ENCODE peak calls at places on chromosomes 12 and 14, in nine cellular contexts. One of them, this sample, is unnamed.
A peak's percentile ranks its signal among the peaks of the same experiment; 100 is the strongest.

GRCh38 chr14:29930283-29930682 is 2.6 kb upstream of the PRKD1 start:
- DNase-seq in GM23248: peak; percentile 83
- DNase-seq in WERI-Rb-1: no peak
- DNase-seq in stimulated activated naive CD4-positive, alpha-beta T cell: no peak
- DNase-seq in AML-193: no peak
- DNase-seq in skeletal muscle cell: no peak
- DNase-seq in colonic mucosa: no peak
- DNase-seq in GDM1: no peak
- DNase-seq in Calu3: no peak
- DNase-seq in this sample: no peak

GRCh38 chr12:13046914-13047472 is 2.8 kb downstream of the FAM234B start:
- DNase-seq in Calu3: no peak
- DNase-seq in AML-193: no peak
- DNase-seq in WERI-Rb-1: no peak
- DNase-seq in stimulated activated naive CD4-positive, alpha-beta T cell: no peak
- DNase-seq in colonic mucosa: no peak
- DNase-seq in GM23248: no peak
- DNase-seq in skeletal muscle cell: no peak
- DNase-seq in GDM1: no peak
- DNase-seq in this sample: no peak

GRCh38 chr14:89469210-89470198 is 52.5 kb upstream of the FOXN3 start:
- DNase-seq in AML-193: no peak
- DNase-seq in colonic mucosa: no peak
- DNase-seq in Calu3: no peak
- DNase-seq in GM23248: no peak
- DNase-seq in stimulated activated naive CD4-positive, alpha-beta T cell: no peak
- DNase-seq in skeletal muscle cell: no peak
- DNase-seq in GDM1: no peak
- DNase-seq in WERI-Rb-1: no peak
- DNase-seq in this sample: no peak

GRCh38 chr12:19382111-19382526 is 57.2 kb upstream of the AEBP2 start:
- DNase-seq in colonic mucosa: no peak
- DNase-seq in Calu3: peak; percentile 65
- DNase-seq in stimulated activated naive CD4-positive, alpha-beta T cell: no peak
- DNase-seq in WERI-Rb-1: no peak
- DNase-seq in skeletal muscle cell: peak; percentile 76
- DNase-seq in GM23248: peak; percentile 82
- DNase-seq in AML-193: no peak
- DNase-seq in GDM1: no peak
- DNase-seq in this sample: no peak

GRCh38 chr12:6215120-6215807 is 15.1 kb downstream of the CD9 start:
- DNase-seq in GDM1: no peak
- DNase-seq in Calu3: peak; percentile 42
- DNase-seq in colonic mucosa: no peak
- DNase-seq in GM23248: no peak
- DNase-seq in skeletal muscle cell: no peak
- DNase-seq in stimulated activated naive CD4-positive, alpha-beta T cell: no peak
- DNase-seq in AML-193: no peak
- DNase-seq in WERI-Rb-1: no peak
- DNase-seq in this sample: no peak

GRCh38 chr14:70045715-70046535 is 142.8 kb downstream of the SLC8A3 start:
- DNase-seq in AML-193: no peak
- DNase-seq in WERI-Rb-1: peak; percentile 82
- DNase-seq in colonic mucosa: peak; percentile 85
- DNase-seq in GM23248: peak; percentile 63
- DNase-seq in stimulated activated naive CD4-positive, alpha-beta T cell: no peak
- DNase-seq in Calu3: peak; percentile 90
- DNase-seq in skeletal muscle cell: no peak
- DNase-seq in GDM1: no peak
- DNase-seq in this sample: peak; percentile 51

GRCh38 chr12:5244513-5244972 is 187.4 kb upstream of the NTF3 start:
- DNase-seq in colonic mucosa: peak; percentile 64
- DNase-seq in Calu3: no peak
- DNase-seq in stimulated activated naive CD4-positive, alpha-beta T cell: no peak
- DNase-seq in WERI-Rb-1: no peak
- DNase-seq in GM23248: no peak
- DNase-seq in GDM1: no peak
- DNase-seq in AML-193: no peak
- DNase-seq in skeletal muscle cell: no peak
- DNase-seq in this sample: no peak

GRCh38 chr14:85421166-85421877 is 108.6 kb upstream of the FLRT2 start:
- DNase-seq in Calu3: no peak
- DNase-seq in colonic mucosa: no peak
- DNase-seq in skeletal muscle cell: peak; percentile 85
- DNase-seq in GM23248: peak; percentile 93
- DNase-seq in AML-193: peak; percentile 32
- DNase-seq in WERI-Rb-1: no peak
- DNase-seq in stimulated activated naive CD4-positive, alpha-beta T cell: no peak
- DNase-seq in GDM1: no peak
- DNase-seq in this sample: no peak

GRCh38 chr12:98274430-98275130 is 240.8 kb upstream of the TMPO start:
- DNase-seq in Calu3: no peak
- DNase-seq in stimulated activated naive CD4-positive, alpha-beta T cell: no peak
- DNase-seq in GM23248: no peak
- DNase-seq in skeletal muscle cell: no peak
- DNase-seq in WERI-Rb-1: no peak
- DNase-seq in AML-193: no peak
- DNase-seq in GDM1: no peak
- DNase-seq in colonic mucosa: no peak
- DNase-seq in this sample: no peak

GRCh38 chr14:77022219-77022852 is 6.2 kb downstream of the IRF2BPL start:
- DNase-seq in GDM1: no peak
- DNase-seq in GM23248: no peak
- DNase-seq in skeletal muscle cell: no peak
- DNase-seq in AML-193: no peak
- DNase-seq in stimulated activated naive CD4-positive, alpha-beta T cell: no peak
- DNase-seq in colonic mucosa: peak; percentile 72
- DNase-seq in Calu3: no peak
- DNase-seq in WERI-Rb-1: no peak
- DNase-seq in this sample: no peak

GRCh38 chr12:48221645-48222044 is 18.6 kb upstream of the OR10AD1 start:
- DNase-seq in GDM1: no peak
- DNase-seq in Calu3: no peak
- DNase-seq in stimulated activated naive CD4-positive, alpha-beta T cell: no peak
- DNase-seq in colonic mucosa: no peak
- DNase-seq in WERI-Rb-1: no peak
- DNase-seq in GM23248: no peak
- DNase-seq in AML-193: no peak
- DNase-seq in skeletal muscle cell: no peak
- DNase-seq in this sample: no peak

GRCh38 chr12:15404485-15404884 is 82.2 kb downstream of the PTPRO start:
- DNase-seq in GDM1: no peak
- DNase-seq in AML-193: no peak
- DNase-seq in stimulated activated naive CD4-positive, alpha-beta T cell: no peak
- DNase-seq in Calu3: no peak
- DNase-seq in colonic mucosa: no peak
- DNase-seq in skeletal muscle cell: peak; percentile 22
- DNase-seq in GM23248: peak; percentile 50
- DNase-seq in WERI-Rb-1: no peak
- DNase-seq in this sample: no peak

GRCh38 chr12:50203691-50204090 is 36.5 kb upstream of the CERS5 start:
- DNase-seq in GDM1: no peak
- DNase-seq in GM23248: no peak
- DNase-seq in colonic mucosa: no peak
- DNase-seq in skeletal muscle cell: no peak
- DNase-seq in stimulated activated naive CD4-positive, alpha-beta T cell: no peak
- DNase-seq in AML-193: no peak
- DNase-seq in Calu3: no peak
- DNase-seq in WERI-Rb-1: no peak
- DNase-seq in this sample: no peak

GRCh38 chr12:129530517-129530916 is 373.3 kb downstream of the TMEM132D start:
- DNase-seq in stimulated activated naive CD4-positive, alpha-beta T cell: no peak
- DNase-seq in skeletal muscle cell: no peak
- DNase-seq in WERI-Rb-1: no peak
- DNase-seq in GM23248: no peak
- DNase-seq in Calu3: no peak
- DNase-seq in AML-193: no peak
- DNase-seq in GDM1: no peak
- DNase-seq in colonic mucosa: no peak
- DNase-seq in this sample: no peak

GRCh38 chr14:75450381-75451276 is 22.8 kb downstream of the JDP2 start:
- DNase-seq in GDM1: no peak
- DNase-seq in colonic mucosa: peak; percentile 82
- DNase-seq in Calu3: peak; percentile 70
- DNase-seq in AML-193: no peak
- DNase-seq in GM23248: peak; percentile 56
- DNase-seq in WERI-Rb-1: no peak
- DNase-seq in stimulated activated naive CD4-positive, alpha-beta T cell: no peak
- DNase-seq in skeletal muscle cell: no peak
- DNase-seq in this sample: peak; percentile 54

GRCh38 chr12:38669530-38669929 is 235.9 kb downstream of the CPNE8 start:
- DNase-seq in GDM1: peak; percentile 0
- DNase-seq in Calu3: no peak
- DNase-seq in stimulated activated naive CD4-positive, alpha-beta T cell: no peak
- DNase-seq in skeletal muscle cell: no peak
- DNase-seq in GM23248: no peak
- DNase-seq in colonic mucosa: no peak
- DNase-seq in WERI-Rb-1: no peak
- DNase-seq in AML-193: no peak
- DNase-seq in this sample: no peak

GRCh38 chr14:100601064-100601463 is 13.8 kb upstream of the BEGAIN start:
- DNase-seq in stimulated activated naive CD4-positive, alpha-beta T cell: no peak
- DNase-seq in colonic mucosa: no peak
- DNase-seq in skeletal muscle cell: no peak
- DNase-seq in GM23248: no peak
- DNase-seq in Calu3: no peak
- DNase-seq in WERI-Rb-1: no peak
- DNase-seq in AML-193: no peak
- DNase-seq in GDM1: no peak
- DNase-seq in this sample: no peak

GRCh38 chr12:102314821-102315220 is 117.2 kb upstream of the PMCH start:
- DNase-seq in GDM1: no peak
- DNase-seq in AML-193: no peak
- DNase-seq in colonic mucosa: no peak
- DNase-seq in stimulated activated naive CD4-positive, alpha-beta T cell: no peak
- DNase-seq in WERI-Rb-1: no peak
- DNase-seq in Calu3: no peak
- DNase-seq in skeletal muscle cell: no peak
- DNase-seq in GM23248: no peak
- DNase-seq in this sample: no peak

GRCh38 chr12:67056329-67056728 is 212.8 kb upstream of the CAND1 start:
- DNase-seq in GM23248: no peak
- DNase-seq in WERI-Rb-1: no peak
- DNase-seq in AML-193: no peak
- DNase-seq in Calu3: no peak
- DNase-seq in colonic mucosa: no peak
- DNase-seq in GDM1: no peak
- DNase-seq in stimulated activated naive CD4-positive, alpha-beta T cell: no peak
- DNase-seq in skeletal muscle cell: no peak
- DNase-seq in this sample: no peak

GRCh38 chr14:105330491-105330895 is 15.9 kb downstream of the PACS2 start:
- DNase-seq in skeletal muscle cell: no peak
- DNase-seq in Calu3: peak; percentile 17
- DNase-seq in stimulated activated naive CD4-positive, alpha-beta T cell: no peak
- DNase-seq in GDM1: no peak
- DNase-seq in colonic mucosa: no peak
- DNase-seq in WERI-Rb-1: no peak
- DNase-seq in GM23248: peak; percentile 90
- DNase-seq in AML-193: no peak
- DNase-seq in this sample: no peak

GRCh38 chr12:117724545-117724944 is 244.2 kb downstream of the KSR2 start:
- DNase-seq in GDM1: no peak
- DNase-seq in colonic mucosa: no peak
- DNase-seq in skeletal muscle cell: no peak
- DNase-seq in AML-193: no peak
- DNase-seq in GM23248: peak; percentile 13
- DNase-seq in Calu3: no peak
- DNase-seq in stimulated activated naive CD4-positive, alpha-beta T cell: no peak
- DNase-seq in WERI-Rb-1: no peak
- DNase-seq in this sample: no peak

GRCh38 chr14:104602933-104603325 is 1.6 kb downstream of the TMEM179 start:
- DNase-seq in stimulated activated naive CD4-positive, alpha-beta T cell: no peak
- DNase-seq in GDM1: no peak
- DNase-seq in WERI-Rb-1: no peak
- DNase-seq in skeletal muscle cell: no peak
- DNase-seq in AML-193: no peak
- DNase-seq in colonic mucosa: no peak
- DNase-seq in GM23248: no peak
- DNase-seq in Calu3: no peak
- DNase-seq in this sample: no peak

GRCh38 chr14:101554991-101555668 is 6.2 kb upstream of the DIO3 start:
- DNase-seq in AML-193: no peak
- DNase-seq in skeletal muscle cell: no peak
- DNase-seq in WERI-Rb-1: no peak
- DNase-seq in Calu3: no peak
- DNase-seq in GM23248: no peak
- DNase-seq in colonic mucosa: peak; percentile 72
- DNase-seq in stimulated activated naive CD4-positive, alpha-beta T cell: no peak
- DNase-seq in GDM1: no peak
- DNase-seq in this sample: no peak

GRCh38 chr14:99899578-99900178 is 106.5 kb downstream of the EML1 start:
- DNase-seq in GDM1: no peak
- DNase-seq in WERI-Rb-1: no peak
- DNase-seq in colonic mucosa: no peak
- DNase-seq in stimulated activated naive CD4-positive, alpha-beta T cell: peak; percentile 6
- DNase-seq in Calu3: no peak
- DNase-seq in AML-193: peak; percentile 14
- DNase-seq in GM23248: peak; percentile 47
- DNase-seq in skeletal muscle cell: no peak
- DNase-seq in this sample: no peak

GRCh38 chr12:2185751-2186341 is 133.1 kb downstream of the CACNA1C start:
- DNase-seq in Calu3: no peak
- DNase-seq in GM23248: no peak
- DNase-seq in AML-193: no peak
- DNase-seq in colonic mucosa: no peak
- DNase-seq in skeletal muscle cell: no peak
- DNase-seq in WERI-Rb-1: no peak
- DNase-seq in stimulated activated naive CD4-positive, alpha-beta T cell: no peak
- DNase-seq in GDM1: no peak
- DNase-seq in this sample: no peak

GRCh38 chr12:75727577-75727976 is 216.2 kb upstream of the KRR1 start:
- DNase-seq in WERI-Rb-1: no peak
- DNase-seq in GM23248: no peak
- DNase-seq in Calu3: no peak
- DNase-seq in AML-193: no peak
- DNase-seq in colonic mucosa: no peak
- DNase-seq in stimulated activated naive CD4-positive, alpha-beta T cell: no peak
- DNase-seq in GDM1: no peak
- DNase-seq in skeletal muscle cell: no peak
- DNase-seq in this sample: no peak

GRCh38 chr14:26525057-26525456 is 72.8 kb downstream of the NOVA1 start:
- DNase-seq in GM23248: peak; percentile 7
- DNase-seq in WERI-Rb-1: no peak
- DNase-seq in stimulated activated naive CD4-positive, alpha-beta T cell: no peak
- DNase-seq in colonic mucosa: no peak
- DNase-seq in GDM1: no peak
- DNase-seq in Calu3: no peak
- DNase-seq in AML-193: no peak
- DNase-seq in skeletal muscle cell: no peak
- DNase-seq in this sample: no peak

This sample was measured in left ventricle myocardium inferior.